ENCODE peak calls at places on chromosomes 5 and 9, in four cellular contexts. B is GM23248, Q is kidney, N is lung. L is an unnamed sample.
A peak's percentile ranks its signal among the peaks of the same experiment; 100 is the strongest.

GRCh38 chr9:130981761-130982147 is 27.2 kb upstream of the LAMC3 start:
- DNase-seq in N (no peak), B (no peak), Q (no peak), L (no peak)

GRCh38 chr9:92480332-92480771 is 2.0 kb downstream of the ASPN start:
- DNase-seq in B (peak; percentile 22), Q (no peak), N (no peak), L (no peak)

GRCh38 chr9:33139421-33140228 is 27.5 kb downstream of the B4GALT1 start:
- DNase-seq in B (peak; percentile 88), N (no peak), Q (peak; percentile 91), L (peak; percentile 94)

GRCh38 chr5:956941-957729 is 51.5 kb upstream of the NKD2 start:
- DNase-seq in N (no peak), Q (peak; percentile 74), B (peak; percentile 84), L (no peak)

GRCh38 chr5:111127453-111128195 is 35.5 kb downstream of the WDR36 start:
- DNase-seq in B (no peak), N (no peak), Q (no peak), L (no peak)

GRCh38 chr9:27054841-27055240 is 49.4 kb upstream of the LRRC19 start:
- DNase-seq in N (no peak), B (no peak), Q (no peak), L (no peak)

GRCh38 chr9:21060919-21061561 is 16.7 kb downstream of the IFNB1 start:
- DNase-seq in Q (no peak), N (no peak), B (peak; percentile 43), L (no peak)

GRCh38 chr5:119179857-119180641 is 109.2 kb downstream of the DMXL1 start:
- DNase-seq in Q (no peak), B (peak; percentile 20), N (no peak), L (no peak)

GRCh38 chr9:125758986-125759811 is 12.0 kb downstream of the PBX3 start:
- DNase-seq in N (no peak), B (peak; percentile 68), Q (no peak), L (no peak)

GRCh38 chr5:175118700-175119309 is 325.2 kb downstream of the DRD1 start:
- DNase-seq in B (no peak), N (no peak), Q (no peak), L (no peak)
- H3K27ac ChIP-seq in B (no peak overlapping the region), N (no peak overlapping the region), Q (no peak overlapping the region), L (no peak overlapping the region)

GRCh38 chr9:137671196-137671538 is 52.4 kb downstream of the EHMT1 start:
- DNase-seq in B (no peak), Q (no peak), N (no peak), L (no peak)

GRCh38 chr9:137673871-137674270 is 55.1 kb downstream of the EHMT1 start:
- DNase-seq in N (no peak), B (no peak), Q (no peak), L (peak; percentile 50)

GRCh38 chr9:137672907-137673791 is 54.3 kb downstream of the EHMT1 start:
- DNase-seq in N (peak; percentile 52), Q (no peak), B (peak; percentile 86), L (peak; percentile 50)

GRCh38 chr9:137670391-137671195 is 51.8 kb downstream of the EHMT1 start:
- DNase-seq in B (peak; percentile 60), N (no peak), Q (no peak), L (peak; percentile 87)

GRCh38 chr9:137671721-137672120 is 52.9 kb downstream of the EHMT1 start:
- DNase-seq in N (no peak), B (no peak), Q (no peak), L (no peak)
- H3K27ac ChIP-seq in N (no peak overlapping the region), B (no peak overlapping the region), Q (no peak overlapping the region), L (no peak overlapping the region)

DNA sequence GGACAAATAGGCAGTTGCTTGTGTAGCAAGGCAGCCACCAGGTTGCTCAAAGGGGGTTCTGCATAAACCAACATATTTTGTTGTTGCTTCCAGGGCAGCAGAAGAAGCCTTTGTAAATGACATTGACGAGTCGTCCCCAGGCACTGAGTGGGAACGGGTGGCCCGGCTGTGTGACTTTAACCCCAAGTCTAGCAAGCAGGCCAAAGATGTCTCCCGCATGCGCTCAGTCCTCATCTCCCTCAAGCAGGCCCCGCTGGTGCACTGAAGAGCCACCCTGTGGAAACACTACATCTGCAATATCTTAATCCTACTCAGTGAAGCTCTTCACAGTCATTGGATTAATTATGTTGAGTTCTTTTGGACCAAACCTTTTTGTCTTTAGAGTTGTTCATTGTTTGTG is 20.8 kb downstream of the CLTA start:
- DNase-seq in B (no peak), N (no peak), Q (no peak), L (no peak)
- H3K27ac ChIP-seq in B (no peak overlapping the region), N (no peak overlapping the region), Q (no peak overlapping the region), L (no peak overlapping the region)

GRCh38 chr9:4299006-4299795 is 667 bp downstream of the GLIS3 start:
- DNase-seq in Q (peak; percentile 83), B (peak; percentile 77), N (peak; percentile 35), L (peak; percentile 61)

GRCh38 chr9:4296217-4296616 is 3.7 kb downstream of the GLIS3 start:
- DNase-seq in Q (no peak), B (peak; percentile 24), N (no peak), L (no peak)

GRCh38 chr9:4297151-4297794 is 2.6 kb downstream of the GLIS3 start:
- DNase-seq in Q (peak; percentile 92), N (peak; percentile 70), B (peak; percentile 94), L (peak; percentile 74)

GRCh38 chr9:4298255-4299005 is 1.4 kb downstream of the GLIS3 start:
- DNase-seq in N (peak; percentile 47), B (peak; percentile 72), Q (peak; percentile 82), L (peak; percentile 68)

DNA sequence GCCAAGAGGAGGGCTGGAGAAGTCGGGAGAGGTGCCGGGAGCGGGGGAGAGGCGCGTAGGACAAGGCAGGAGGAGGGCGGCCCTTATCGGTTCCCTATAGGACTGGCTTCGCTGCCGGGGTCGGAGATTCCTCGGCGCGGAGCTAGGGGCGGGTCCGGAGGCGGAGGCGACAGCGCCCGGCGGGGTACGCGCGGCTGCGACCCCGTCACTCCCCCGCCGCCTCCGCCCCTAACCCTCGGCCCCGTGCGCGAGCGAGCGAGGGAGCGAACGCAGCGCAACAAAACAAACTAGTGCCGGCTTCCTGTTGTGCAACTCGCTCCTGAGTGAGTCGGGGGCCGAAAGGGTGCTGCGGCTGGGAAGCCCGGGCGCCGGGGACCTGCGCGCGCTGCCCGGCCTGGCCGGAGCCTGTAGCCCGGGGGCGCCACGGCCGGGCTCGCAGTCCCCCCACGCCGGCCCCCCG is 2.0 kb downstream of the GLIS3 start:
- DNase-seq in N (peak; percentile 66), B (peak; percentile 81), Q (peak; percentile 91), L (peak; percentile 84)
- H3K27ac ChIP-seq in N (peak overlapping the region; percentile 87), B (peak overlapping the region; percentile 97), Q (peak overlapping the region; percentile 95), L (peak overlapping the region; percentile 86)

GRCh38 chr5:179312557-179313235 is 32.6 kb downstream of the ADAMTS2 start:
- DNase-seq in Q (peak; percentile 36), N (no peak), B (no peak), L (no peak)

GRCh38 chr5:179315356-179315890 is 29.8 kb downstream of the ADAMTS2 start:
- DNase-seq in B (no peak), Q (peak; percentile 33), N (no peak), L (no peak)

GRCh38 chr5:179314606-179315355 is 30.5 kb downstream of the ADAMTS2 start:
- DNase-seq in B (peak; percentile 45), N (no peak), Q (peak; percentile 63), L (no peak)

GRCh38 chr5:179316111-179316551 is 29.1 kb downstream of the ADAMTS2 start:
- DNase-seq in B (no peak), N (no peak), Q (peak; percentile 55), L (no peak)

GRCh38 chr5:179313849-179314521 is 31.3 kb downstream of the ADAMTS2 start:
- DNase-seq in Q (peak; percentile 90), B (peak; percentile 97), N (peak; percentile 57), L (peak; percentile 76)
- H3K27ac ChIP-seq in Q (no peak overlapping the region), B (peak overlapping the region; percentile 94), N (no peak overlapping the region), L (no peak overlapping the region)

GRCh38 chr9:112785981-112786380 is 35.4 kb downstream of the SNX30 start:
- DNase-seq in B (no peak), Q (no peak), N (no peak), L (no peak)

GRCh38 chr9:112784020-112784788 is 33.6 kb downstream of the SNX30 start:
- DNase-seq in N (no peak), Q (no peak), B (no peak), L (peak; percentile 9)

GRCh38 chr9:112782218-112782617 is 31.7 kb downstream of the SNX30 start:
- DNase-seq in Q (no peak), N (no peak), B (no peak), L (no peak)

GRCh38 chr9:112780637-112781036 is 30.1 kb downstream of the SNX30 start:
- DNase-seq in Q (no peak), N (no peak), B (peak; percentile 68), L (no peak)

DNA sequence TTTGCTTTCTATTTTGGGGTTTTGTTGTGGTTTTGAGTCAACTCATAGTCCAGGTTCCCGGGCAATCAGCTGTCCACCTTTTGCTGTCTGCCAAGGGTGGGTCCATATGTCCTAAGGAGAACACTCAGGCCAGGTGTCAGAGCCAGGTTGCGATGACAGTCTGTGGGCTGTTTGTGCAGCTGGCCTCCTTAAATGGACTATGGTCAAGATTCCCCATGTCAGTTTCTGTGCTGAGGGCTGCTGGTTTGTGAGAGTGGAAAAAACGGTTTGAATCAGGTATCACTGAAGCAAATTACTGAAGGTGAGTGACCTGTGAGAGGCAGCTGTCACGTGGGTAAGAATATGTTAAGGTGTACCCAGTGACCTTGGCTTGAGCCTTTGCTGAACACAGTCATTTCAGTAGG is 33.0 kb downstream of the SNX30 start:
- DNase-seq in B (no peak), N (no peak), Q (no peak), L (no peak)
- H3K27ac ChIP-seq in B (no peak overlapping the region), N (no peak overlapping the region), Q (peak overlapping the region; percentile 65), L (no peak overlapping the region)